ENCODE peak calls at places on chromosomes 4 and X, in five cellular contexts. G is neural crest cell, Y is EH, E is NCI-H524, J is T-helper 1 cell. N is an unnamed sample.

GRCh38 chrX:75155454-75155829 is 641 bp downstream of the ABCB7 start:
- DNase-seq in G (no peak), E (no peak), J (no peak), Y (peak), N (peak)

GRCh38 chr4:142463195-142463594 is 382.9 kb downstream of the INPP4B start:
- DNase-seq in Y (no peak), J (no peak), G (no peak), E (no peak), N (no peak)

GRCh38 chrX:72121381-72121780 is 10.3 kb downstream of the RTL5 start:
- DNase-seq in Y (peak), E (no peak), J (no peak), G (no peak), N (peak)

GRCh38 chr4:40811886-40812857 is 62.4 kb downstream of the NSUN7 start:
- DNase-seq in E (no peak), Y (peak), J (no peak), G (no peak), N (peak)

GRCh38 chr4:105208556-105208955 is 61.9 kb downstream of the TET2 start:
- DNase-seq in E (no peak), G (no peak), J (no peak), Y (no peak), N (no peak)

GRCh38 chr4:124121511-124121934 is 591.0 kb downstream of the ANKRD50 start:
- DNase-seq in J (no peak), Y (peak), E (no peak), G (no peak), N (peak)

GRCh38 chrX:14497184-14497666 is 32.1 kb upstream of the GLRA2 start:
- DNase-seq in J (no peak), E (no peak), Y (peak), G (no peak), N (peak)

GRCh38 chr4:87250294-87250693 is 29.9 kb upstream of the KLHL8 start:
- DNase-seq in J (no peak), Y (no peak), E (no peak), G (no peak), N (no peak)

GRCh38 chr4:24780936-24781538 is 14.3 kb upstream of the SOD3 start:
- DNase-seq in J (no peak), E (no peak), Y (no peak), G (no peak), N (no peak)

GRCh38 chr4:123399638-123400358 is 3.2 kb downstream of the SPRY1 start:
- DNase-seq in G (no peak), E (no peak), Y (no peak), J (no peak), N (peak)

GRCh38 chrX:139720136-139720535 is 12.2 kb upstream of the MCF2 start:
- DNase-seq in J (no peak), Y (peak), G (no peak), E (no peak), N (peak)

GRCh38 chrX:74117962-74118361 is 186.0 kb upstream of the ZCCHC13 start:
- DNase-seq in Y (no peak), G (no peak), E (no peak), J (no peak), N (no peak)

GRCh38 chr4:158353541-158354304 is 143.4 kb downstream of the TMEM144 start:
- DNase-seq in J (no peak), E (no peak), G (no peak), Y (no peak), N (no peak)

GRCh38 chr4:112557676-112558411 is 41.9 kb upstream of the NEUROG2 start:
- DNase-seq in J (no peak), Y (peak), G (no peak), E (no peak), N (no peak)

GRCh38 chr4:119034276-119035008 is 101.2 kb upstream of the MYOZ2 start:
- DNase-seq in E (no peak), J (no peak), G (no peak), Y (peak), N (no peak)

GRCh38 chr4:144985014-144985413 is 113.0 kb downstream of the ANAPC10 start:
- DNase-seq in E (no peak), Y (no peak), J (no peak), G (no peak), N (no peak)

GRCh38 chr4:184288451-184289178 is 70.9 kb upstream of the ENPP6 start:
- DNase-seq in G (no peak), Y (no peak), E (no peak), J (no peak), N (no peak)

GRCh38 chrX:144566592-144566991 is 680.7 kb upstream of the SPANXN1 start:
- DNase-seq in J (no peak), Y (no peak), E (peak), G (no peak), N (no peak)

GRCh38 chr4:150297861-150298474 is 219.7 kb downstream of the DCLK2 start:
- DNase-seq in Y (peak), E (peak), G (peak), J (no peak), N (peak)

GRCh38 chrX:119602701-119603255 is 3.4 kb downstream of the NKRF start:
- DNase-seq in E (no peak), G (no peak), Y (no peak), J (no peak), N (no peak)

GRCh38 chr4:108029321-108029720 is 39.6 kb downstream of the HADH start:
- DNase-seq in G (no peak), Y (no peak), E (no peak), J (no peak), N (no peak)

GRCh38 chr4:139940600-139940999 is 213.4 kb downstream of the MAML3 start:
- DNase-seq in Y (peak), E (no peak), J (no peak), G (no peak), N (peak)

GRCh38 chr4:151983854-151984253 is 223.0 kb upstream of the GATB start:
- DNase-seq in J (no peak), E (no peak), G (no peak), Y (no peak), N (no peak)

GRCh38 chr4:185374027-185374426 is 21.7 kb downstream of the LRP2BP start:
- DNase-seq in J (no peak), Y (no peak), E (no peak), G (no peak), N (no peak)

GRCh38 chr4:84952004-84952403 is 14.5 kb downstream of the WDFY3 start:
- DNase-seq in G (no peak), E (no peak), Y (peak), J (no peak), N (peak)

GRCh38 chrX:96685205-96686099 is 810 bp downstream of the DIAPH2 start:
- DNase-seq in E (peak), G (peak), Y (peak), J (peak), N (peak)

GRCh38 chr4:182126567-182126966 is 116.6 kb upstream of the TENM3 start:
- DNase-seq in J (no peak), Y (peak), G (no peak), E (no peak), N (peak)

GRCh38 chr4:22502895-22503814 is 12.7 kb downstream of the ADGRA3 start:
- DNase-seq in E (no peak), Y (peak), G (no peak), J (no peak), N (peak)

GRCh38 chr4:122100508-122100907 is 51.6 kb upstream of the BLTP1 start:
- DNase-seq in G (no peak), J (no peak), E (no peak), Y (no peak), N (no peak)

GRCh38 chr4:148118628-148119027 is 323.6 kb downstream of the NR3C2 start:
- DNase-seq in E (no peak), Y (no peak), G (no peak), J (no peak), N (no peak)

GRCh38 chr4:106496066-106496465 is 127.5 kb upstream of the GIMD1 start:
- DNase-seq in G (no peak), J (no peak), Y (no peak), E (no peak), N (no peak)

GRCh38 chr4:189177130-189177529 is 763.5 kb upstream of the FRG1 start:
- DNase-seq in G (no peak), Y (no peak), J (no peak), E (no peak), N (no peak)

GRCh38 chr4:74094227-74094626 is 4.8 kb downstream of the CXCL2 start:
- DNase-seq in G (no peak), E (no peak), Y (no peak), J (no peak), N (no peak)

GRCh38 chr4:182236186-182236585 is 7.0 kb upstream of the TENM3 start:
- DNase-seq in Y (no peak), E (no peak), J (no peak), G (no peak), N (no peak)

GRCh38 chr4:112765317-112765989 is 128.5 kb downstream of the LARP7 start:
- DNase-seq in E (peak), J (no peak), G (no peak), Y (peak), N (peak)

GRCh38 chr4:73922766-73923630 is 53.8 kb downstream of the CXCL1 start:
- DNase-seq in J (no peak), G (no peak), E (peak), Y (peak), N (peak)

N was measured in iris pigment epithelial cell.